ENCODE peak calls at places on chromosomes 5 and 9, in five cellular contexts. N, O, L, R and K are unnamed samples.

GRCh38 chr5:66021585-66021984 is 95.2 kb downstream of the ERBIN start:
- DNase-seq in N (no peak), O (no peak), L (no peak), R (no peak), K (no peak)

GRCh38 chr5:41510176-41510831 is at the start of gene PLCXD3:
- DNase-seq in N (peak; percentile 12), O (no peak), L (no peak), R (no peak), K (no peak)

GRCh38 chr5:42005561-42006153 is 80.6 kb downstream of the FBXO4 start:
- DNase-seq in N (peak; percentile 48), O (peak; percentile 37), L (no peak), R (no peak), K (peak; percentile 5)

GRCh38 chr9:136373300-136374182 is at the start of gene CARD9:
- DNase-seq in N (peak; percentile 74), O (no peak), L (no peak), R (no peak), K (no peak)

GRCh38 chr9:123115146-123115913 is 81.9 kb downstream of the GPR21 start:
- DNase-seq in N (no peak), O (no peak), L (no peak), R (no peak), K (no peak)

GRCh38 chr5:32628049-32628803 is 42.9 kb downstream of the SUB1 start:
- DNase-seq in N (no peak), O (no peak), L (no peak), R (no peak), K (no peak)

GRCh38 chr5:4099401-4099800 is 503.8 kb downstream of the IRX1 start:
- DNase-seq in N (no peak), O (no peak), L (no peak), R (no peak), K (no peak)

GRCh38 chr5:3348576-3349535 is 246.8 kb upstream of the IRX1 start:
- DNase-seq in N (no peak), O (no peak), L (no peak), R (no peak), K (no peak)

GRCh38 chr5:24998641-24999040 is 353.9 kb upstream of the CDH10 start:
- DNase-seq in N (no peak), O (no peak), L (no peak), R (no peak), K (no peak)

GRCh38 chr5:73393606-73394489 is 54.7 kb downstream of the FOXD1 start:
- DNase-seq in N (no peak), O (no peak), L (no peak), R (no peak), K (no peak)

GRCh38 chr5:55899344-55899743 is 48.2 kb downstream of the IL31RA start:
- DNase-seq in N (peak; percentile 79), O (no peak), L (no peak), R (no peak), K (no peak)